ENCODE peak calls at places on chromosomes 11 and 22, in four cellular contexts. U is heart left ventricle, T is stomach, O is A549. V is an unnamed sample. For H3K4me1, the result is how much of the 10 kb centered on the place peaks cover.

GRCh38 chr22:49380828-49381114 is 446.9 kb downstream of the BRD1 start:
- DNase-seq in O (no peak), T (peak), U (no peak), V (no peak)

GRCh38 chr22:37735054-37735453 is 38.2 kb downstream of the TRIOBP start:
- DNase-seq in O (peak), U (no peak), T (peak), V (no peak)

GRCh38 chr11:125410091-125410490 is 86.0 kb downstream of the FEZ1 start:
- DNase-seq in O (no peak), U (no peak), T (no peak), V (no peak)

GRCh38 chr22:24405631-24406321 is 21.6 kb upstream of the ADORA2A start:
- DNase-seq in O (no peak), U (no peak), T (no peak), V (no peak)

GRCh38 chr11:29616611-29617010 is 400.2 kb downstream of the KCNA4 start:
- DNase-seq in O (no peak), U (no peak), T (no peak), V (no peak)

GRCh38 chr11:93000511-93001476 is 31.3 kb downstream of the MTNR1B start:
- DNase-seq in T (no peak), O (peak), U (no peak), V (no peak)

GRCh38 chr11:72676874-72677341 is 2.7 kb upstream of the PDE2A start:
- DNase-seq in T (peak), O (peak), U (peak), V (peak)

GRCh38 chr22:38032681-38033521 is 24.3 kb upstream of the PICK1 start:
- DNase-seq in O (peak), U (no peak), T (no peak), V (no peak)

GRCh38 chr11:126938718-126939117 is 61.9 kb downstream of the KIRREL3 start:
- DNase-seq in T (no peak), U (no peak), O (no peak), V (no peak)

GRCh38 chr11:61095022-61095421 is 7.3 kb upstream of the CD5 start:
- DNase-seq in O (no peak), T (no peak), U (no peak), V (no peak)

GRCh38 chr11:35911616-35912165 is 32.2 kb upstream of the LDLRAD3 start:
- DNase-seq in O (no peak), T (no peak), U (no peak), V (no peak)

GRCh38 chr11:121463689-121464335 is 11.0 kb upstream of the SORL1-AS1 start:
- DNase-seq in T (no peak), U (no peak), O (no peak), V (no peak)

GRCh38 chr11:120169981-120170698 is 32.2 kb upstream of the TRIM29 start:
- DNase-seq in O (no peak), U (no peak), T (no peak), V (no peak)

GRCh38 chr22:41910050-41910598 is 4.8 kb downstream of the SHISA8 start:
- DNase-seq in U (no peak), T (no peak), O (no peak), V (no peak)

GRCh38 chr22:19036523-19037273 is 85.5 kb downstream of the DGCR2 start:
- DNase-seq in O (peak), T (no peak), U (peak), V (peak)

GRCh38 chr22:50027639-50028537 is 15.3 kb upstream of the IL17REL start:
- DNase-seq in O (peak), U (peak), T (peak), V (peak)

GRCh38 chr22:19228174-19228573 is 49.6 kb upstream of the SLC25A1 start:
- DNase-seq in O (no peak), T (no peak), U (no peak), V (no peak)

GRCh38 chr11:125517116-125517804 is 21.2 kb upstream of the FEZ1 start:
- DNase-seq in U (no peak), O (peak), T (no peak), V (no peak)

GRCh38 chr11:68933605-68934320 is 30.1 kb downstream of the IGHMBP2 start:
- DNase-seq in U (peak), O (no peak), T (no peak), V (no peak)

GRCh38 chr11:68934321-68934645 is 30.6 kb downstream of the IGHMBP2 start:
- DNase-seq in U (peak), O (no peak), T (no peak), V (no peak)

GRCh38 chr11:68931911-68932310 is 28.2 kb downstream of the IGHMBP2 start:
- DNase-seq in T (no peak), O (no peak), U (no peak), V (no peak)

GRCh38 chr11:68932358-68932757 is 28.7 kb downstream of the IGHMBP2 start:
- DNase-seq in O (no peak), U (no peak), T (no peak), V (no peak)

DNA sequence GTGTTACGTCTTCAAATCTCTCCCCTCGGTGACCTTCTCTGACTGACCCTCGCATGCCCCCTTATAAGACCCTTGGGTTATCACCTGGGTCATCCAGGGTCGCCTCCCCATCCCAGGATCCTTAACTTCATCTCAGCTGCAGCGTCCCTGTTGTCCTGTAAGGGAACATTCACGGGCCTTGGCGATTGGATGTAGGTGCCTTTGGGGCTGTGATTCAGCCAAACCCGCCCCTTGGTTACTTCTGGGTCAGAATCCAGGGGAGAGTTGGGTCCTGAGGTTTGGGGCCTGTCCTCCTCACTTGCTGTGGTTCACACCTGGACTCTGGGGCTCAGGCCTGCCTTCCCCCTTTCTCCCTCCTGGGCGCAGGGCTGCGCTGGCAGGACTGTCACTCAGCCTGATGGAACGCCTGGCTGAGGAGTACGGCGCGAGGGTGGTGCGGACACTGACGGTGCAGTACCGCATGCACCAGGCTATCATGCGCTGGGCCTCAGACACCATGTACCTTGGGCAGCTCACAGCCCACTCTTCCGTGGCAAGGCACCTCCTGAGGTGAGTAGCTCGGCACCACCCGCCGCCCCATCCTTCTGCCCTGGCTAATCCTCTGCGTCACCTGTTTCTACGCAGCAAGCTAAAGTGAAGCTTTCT is 29.4 kb downstream of the IGHMBP2 start:
- DNase-seq in O (no peak), U (peak), T (no peak), V (no peak)
- H3K4me1 ChIP-seq in O (under half), U (under half), T (under half), V (under half)

GRCh38 chr11:64926689-64927088 is 2.2 kb downstream of the PPP2R5B start:
- DNase-seq in T (no peak), O (no peak), U (no peak), V (no peak)

GRCh38 chr11:64924910-64925284 is 408 bp downstream of the PPP2R5B start:
- DNase-seq in T (no peak), U (no peak), O (no peak), V (no peak)

GRCh38 chr11:64923151-64923661 is 1.3 kb upstream of the PPP2R5B start:
- DNase-seq in O (no peak), T (no peak), U (no peak), V (no peak)

GRCh38 chr11:64923944-64924909 is at the start of gene PPP2R5B:
- DNase-seq in U (peak), T (peak), O (peak), V (peak)

GRCh38 chr11:64925536-64926449 is 1.3 kb downstream of the PPP2R5B start:
- DNase-seq in O (no peak), U (no peak), T (no peak), V (no peak)
- TF ChIP-seq POLR2A in O (no peak), U (no peak), T (no peak), V (no peak)

DNA sequence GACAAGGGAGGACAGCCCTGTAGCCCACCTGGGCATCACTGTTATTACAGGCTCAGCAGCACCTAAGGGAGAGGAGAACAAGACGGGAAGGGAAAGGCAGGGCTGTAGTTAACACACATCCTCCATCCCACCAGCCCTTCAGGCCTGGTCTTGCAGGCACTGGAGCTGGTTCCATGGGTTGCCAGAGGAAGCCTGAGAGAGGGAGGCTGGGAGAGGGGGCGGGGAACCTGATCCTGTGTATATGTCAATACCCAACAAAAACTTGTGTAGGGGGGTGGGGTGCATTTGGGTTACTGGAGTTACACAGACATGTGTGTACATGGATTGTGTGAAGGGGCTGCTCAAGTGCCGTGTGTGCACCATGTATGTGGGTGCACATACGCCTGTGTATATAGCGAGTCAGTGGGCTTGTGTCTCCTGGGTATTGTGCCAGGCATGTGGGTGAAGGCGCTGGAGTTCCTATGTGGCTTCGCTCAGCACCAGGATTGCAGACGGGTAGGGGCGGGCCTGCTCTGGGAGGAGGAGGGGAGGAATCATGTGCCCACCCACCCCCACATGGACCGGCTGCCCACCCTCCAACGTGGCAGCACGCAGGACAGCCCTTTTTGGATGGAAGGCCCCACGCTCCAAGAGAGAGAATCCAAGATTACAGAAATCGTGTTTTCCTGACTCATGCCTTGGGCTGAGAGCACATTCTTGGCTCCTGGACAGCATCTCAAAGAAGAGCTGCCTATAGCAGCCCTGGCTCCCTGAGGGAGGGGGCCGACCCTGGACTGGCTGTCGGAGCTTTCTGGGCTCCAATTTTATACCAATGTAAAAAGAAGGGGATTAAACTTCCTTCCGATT is 4.2 kb upstream of the SERPINH1 start:
- DNase-seq in T (no peak), U (peak), O (no peak), V (no peak)
- H3K27ac ChIP-seq in T (peak), U (peak), O (no peak), V (peak)

GRCh38 chr11:44734982-44735381 is 8.2 kb downstream of the TSPAN18 start:
- DNase-seq in O (no peak), T (no peak), U (no peak), V (no peak)

GRCh38 chr11:44733877-44734276 is 7.1 kb downstream of the TSPAN18 start:
- DNase-seq in T (no peak), O (no peak), U (no peak), V (no peak)

GRCh38 chr11:44731685-44732411 is 5.1 kb downstream of the TSPAN18 start:
- DNase-seq in T (no peak), U (no peak), O (no peak), V (no peak)

GRCh38 chr11:44730775-44731174 is 4.0 kb downstream of the TSPAN18 start:
- DNase-seq in O (no peak), T (no peak), U (no peak), V (no peak)

GRCh38 chr11:44732564-44732963 is 5.8 kb downstream of the TSPAN18 start:
- DNase-seq in U (no peak), O (no peak), T (no peak), V (no peak)
- H3K4me1 ChIP-seq in U (half or more), O (under half), T (under half), V (under half)

GRCh38 chr11:2380807-2381350 is 3.8 kb downstream of the CD81 start:
- DNase-seq in U (peak), T (peak), O (no peak), V (peak)
- TF ChIP-seq POLR2A in U (no peak), T (no peak), O (no peak), V (no peak)